ENCODE peak calls at places on chromosomes 3 and 15, in six cellular contexts. One of them, this sample, is unnamed.

GRCh38 chr3:33803894-33804526 is 5.6 kb downstream of the PDCD6IP start:
- DNase-seq in heart left ventricle: no peak
- DNase-seq in SK-N-SH: no peak
- DNase-seq in stimulated activated CD4-positive, alpha-beta T cell treated with anti-CD3 and anti-CD28 coated beads, Interleukin-1b, Interleukin-23, amount 100 ng/mL, for 48 hours: no peak
- DNase-seq in EL: no peak
- DNase-seq in ascending aorta: no peak
- DNase-seq in this sample: no peak

GRCh38 chr15:63040509-63040908 is 2.0 kb upstream of the TPM1 start:
- DNase-seq in heart left ventricle: no peak
- DNase-seq in SK-N-SH: no peak
- DNase-seq in stimulated activated CD4-positive, alpha-beta T cell treated with anti-CD3 and anti-CD28 coated beads, Interleukin-1b, Interleukin-23, amount 100 ng/mL, for 48 hours: no peak
- DNase-seq in EL: no peak
- DNase-seq in ascending aorta: no peak
- DNase-seq in this sample: no peak

GRCh38 chr3:82080792-82081191 is 319.3 kb upstream of the GBE1 start:
- DNase-seq in heart left ventricle: no peak
- DNase-seq in SK-N-SH: no peak
- DNase-seq in stimulated activated CD4-positive, alpha-beta T cell treated with anti-CD3 and anti-CD28 coated beads, Interleukin-1b, Interleukin-23, amount 100 ng/mL, for 48 hours: no peak
- DNase-seq in EL: no peak
- DNase-seq in ascending aorta: no peak
- DNase-seq in this sample: no peak

GRCh38 chr3:150874666-150875219 is 30.5 kb downstream of the MINDY4B start:
- DNase-seq in heart left ventricle: no peak
- DNase-seq in SK-N-SH: no peak
- DNase-seq in stimulated activated CD4-positive, alpha-beta T cell treated with anti-CD3 and anti-CD28 coated beads, Interleukin-1b, Interleukin-23, amount 100 ng/mL, for 48 hours: no peak
- DNase-seq in EL: no peak
- DNase-seq in ascending aorta: no peak
- DNase-seq in this sample: no peak

GRCh38 chr15:66840615-66841014 is 138.6 kb downstream of the SMAD6 start:
- DNase-seq in heart left ventricle: no peak
- DNase-seq in SK-N-SH: no peak
- DNase-seq in stimulated activated CD4-positive, alpha-beta T cell treated with anti-CD3 and anti-CD28 coated beads, Interleukin-1b, Interleukin-23, amount 100 ng/mL, for 48 hours: no peak
- DNase-seq in EL: no peak
- DNase-seq in ascending aorta: no peak
- DNase-seq in this sample: no peak

GRCh38 chr3:47850062-47850802 is 47.3 kb downstream of the DHX30 start:
- DNase-seq in heart left ventricle: no peak
- DNase-seq in SK-N-SH: peak; percentile 61
- DNase-seq in stimulated activated CD4-positive, alpha-beta T cell treated with anti-CD3 and anti-CD28 coated beads, Interleukin-1b, Interleukin-23, amount 100 ng/mL, for 48 hours: no peak
- DNase-seq in EL: peak; percentile 45
- DNase-seq in ascending aorta: no peak
- DNase-seq in this sample: no peak

GRCh38 chr3:115960799-115961198 is 337.5 kb downstream of the GAP43 start:
- DNase-seq in heart left ventricle: no peak
- DNase-seq in SK-N-SH: peak; percentile 45
- DNase-seq in stimulated activated CD4-positive, alpha-beta T cell treated with anti-CD3 and anti-CD28 coated beads, Interleukin-1b, Interleukin-23, amount 100 ng/mL, for 48 hours: no peak
- DNase-seq in EL: no peak
- DNase-seq in ascending aorta: no peak
- DNase-seq in this sample: no peak

GRCh38 chr3:171661484-171661883 is 148.8 kb downstream of the PLD1 start:
- DNase-seq in heart left ventricle: no peak
- DNase-seq in SK-N-SH: no peak
- DNase-seq in stimulated activated CD4-positive, alpha-beta T cell treated with anti-CD3 and anti-CD28 coated beads, Interleukin-1b, Interleukin-23, amount 100 ng/mL, for 48 hours: no peak
- DNase-seq in EL: no peak
- DNase-seq in ascending aorta: no peak
- DNase-seq in this sample: no peak

GRCh38 chr3:56926513-56927282 is 124.9 kb upstream of the ARHGEF3 start:
- DNase-seq in heart left ventricle: no peak
- DNase-seq in SK-N-SH: peak; percentile 43
- DNase-seq in stimulated activated CD4-positive, alpha-beta T cell treated with anti-CD3 and anti-CD28 coated beads, Interleukin-1b, Interleukin-23, amount 100 ng/mL, for 48 hours: no peak
- DNase-seq in EL: peak; percentile 69
- DNase-seq in ascending aorta: no peak
- DNase-seq in this sample: no peak

GRCh38 chr15:79595995-79596622 is 164.0 kb downstream of the MINAR1 start:
- DNase-seq in heart left ventricle: peak; percentile 9
- DNase-seq in SK-N-SH: peak; percentile 84
- DNase-seq in stimulated activated CD4-positive, alpha-beta T cell treated with anti-CD3 and anti-CD28 coated beads, Interleukin-1b, Interleukin-23, amount 100 ng/mL, for 48 hours: peak; percentile 75
- DNase-seq in EL: peak; percentile 82
- DNase-seq in ascending aorta: no peak
- DNase-seq in this sample: no peak

GRCh38 chr15:82942691-82943090 is 9.8 kb downstream of the HOMER2 start:
- DNase-seq in heart left ventricle: no peak
- DNase-seq in SK-N-SH: no peak
- DNase-seq in stimulated activated CD4-positive, alpha-beta T cell treated with anti-CD3 and anti-CD28 coated beads, Interleukin-1b, Interleukin-23, amount 100 ng/mL, for 48 hours: no peak
- DNase-seq in EL: peak; percentile 19
- DNase-seq in ascending aorta: no peak
- DNase-seq in this sample: no peak

GRCh38 chr3:147213633-147214032 is 192.7 kb downstream of the ZIC4 start:
- DNase-seq in heart left ventricle: no peak
- DNase-seq in SK-N-SH: no peak
- DNase-seq in stimulated activated CD4-positive, alpha-beta T cell treated with anti-CD3 and anti-CD28 coated beads, Interleukin-1b, Interleukin-23, amount 100 ng/mL, for 48 hours: no peak
- DNase-seq in EL: no peak
- DNase-seq in ascending aorta: no peak
- DNase-seq in this sample: no peak

GRCh38 chr3:197487911-197488391 is 67.8 kb downstream of the BDH1 start:
- DNase-seq in heart left ventricle: peak; percentile 58
- DNase-seq in SK-N-SH: no peak
- DNase-seq in stimulated activated CD4-positive, alpha-beta T cell treated with anti-CD3 and anti-CD28 coated beads, Interleukin-1b, Interleukin-23, amount 100 ng/mL, for 48 hours: no peak
- DNase-seq in EL: peak; percentile 98
- DNase-seq in ascending aorta: no peak
- DNase-seq in this sample: no peak

GRCh38 chr3:72820405-72820804 is 27.8 kb downstream of the SHQ1 start:
- DNase-seq in heart left ventricle: peak; percentile 71
- DNase-seq in SK-N-SH: no peak
- DNase-seq in stimulated activated CD4-positive, alpha-beta T cell treated with anti-CD3 and anti-CD28 coated beads, Interleukin-1b, Interleukin-23, amount 100 ng/mL, for 48 hours: no peak
- DNase-seq in EL: peak; percentile 52
- DNase-seq in ascending aorta: no peak
- DNase-seq in this sample: no peak

GRCh38 chr3:12999147-13000140 is 73.8 kb downstream of the IQSEC1 start:
- DNase-seq in heart left ventricle: peak; percentile 88
- DNase-seq in SK-N-SH: no peak
- DNase-seq in stimulated activated CD4-positive, alpha-beta T cell treated with anti-CD3 and anti-CD28 coated beads, Interleukin-1b, Interleukin-23, amount 100 ng/mL, for 48 hours: no peak
- DNase-seq in EL: no peak
- DNase-seq in ascending aorta: peak; percentile 73
- DNase-seq in this sample: no peak

This sample was measured in ovary.